ENCODE peak calls at places on chromosomes 5 and 9, in ten cellular contexts. V is pancreas; E is heart left ventricle; A is AG10803; Z is right lobe of liver; Q is CD8-positive, alpha-beta T cell; L is heart right ventricle; H is cardiac muscle cell; T is GM12865; F is IMR-90. X is an unnamed sample.

GRCh38 chr5:1401681-1402096 is 43.6 kb downstream of the SLC6A3 start:
- DNase-seq in V (no peak), E (no peak), A (no peak), Z (peak), Q (no peak), L (no peak), H (no peak), T (no peak), F (no peak), X (no peak)

GRCh38 chr5:159504857-159505304 is 174.6 kb upstream of the IL12B start:
- DNase-seq in V (no peak), E (peak), A (peak), Z (no peak), Q (no peak), L (peak), H (peak), T (no peak), F (peak), X (peak)

GRCh38 chr5:129506092-129506491 is 46.0 kb downstream of the ADAMTS19 start:
- DNase-seq in V (no peak), E (no peak), A (no peak), Z (no peak), Q (no peak), L (no peak), H (no peak), T (no peak), F (peak), X (peak)

GRCh38 chr9:104836235-104836634 is 72.3 kb downstream of the NIPSNAP3B start:
- DNase-seq in V (no peak), E (no peak), A (no peak), Z (no peak), Q (no peak), L (no peak), H (peak), T (no peak), F (peak), X (peak)

GRCh38 chr5:102835715-102836114 is 80.6 kb downstream of the PAM start:
- DNase-seq in V (no peak), E (no peak), A (no peak), Z (no peak), Q (no peak), L (no peak), H (no peak), T (no peak), F (no peak), X (no peak)

GRCh38 chr5:169431386-169431785 is 130.4 kb upstream of the SLIT3 start:
- DNase-seq in V (no peak), E (no peak), A (no peak), Z (no peak), Q (no peak), L (no peak), H (no peak), T (no peak), F (no peak), X (peak)

GRCh38 chr9:127088724-127089615 is 33.5 kb downstream of the ANGPTL2 start:
- DNase-seq in V (no peak), E (no peak), A (no peak), Z (no peak), Q (no peak), L (no peak), H (no peak), T (no peak), F (no peak), X (no peak)

GRCh38 chr5:143472576-143472975 is 69.1 kb upstream of the NR3C1 start:
- DNase-seq in V (no peak), E (no peak), A (no peak), Z (no peak), Q (no peak), L (no peak), H (no peak), T (no peak), F (peak), X (no peak)

GRCh38 chr5:7422719-7423118 is 26.8 kb downstream of the ADCY2 start:
- DNase-seq in V (no peak), E (no peak), A (no peak), Z (no peak), Q (no peak), L (no peak), H (no peak), T (no peak), F (no peak), X (no peak)

GRCh38 chr5:54701179-54701578 is 183.6 kb downstream of the SNX18 start:
- DNase-seq in V (no peak), E (peak), A (peak), Z (no peak), Q (no peak), L (no peak), H (peak), T (no peak), F (peak), X (peak)

GRCh38 chr9:23322392-23322791 is 503.6 kb downstream of the ELAVL2 start:
- DNase-seq in V (no peak), E (no peak), A (peak), Z (no peak), Q (no peak), L (no peak), H (peak), T (no peak), F (peak), X (peak)

DNA sequence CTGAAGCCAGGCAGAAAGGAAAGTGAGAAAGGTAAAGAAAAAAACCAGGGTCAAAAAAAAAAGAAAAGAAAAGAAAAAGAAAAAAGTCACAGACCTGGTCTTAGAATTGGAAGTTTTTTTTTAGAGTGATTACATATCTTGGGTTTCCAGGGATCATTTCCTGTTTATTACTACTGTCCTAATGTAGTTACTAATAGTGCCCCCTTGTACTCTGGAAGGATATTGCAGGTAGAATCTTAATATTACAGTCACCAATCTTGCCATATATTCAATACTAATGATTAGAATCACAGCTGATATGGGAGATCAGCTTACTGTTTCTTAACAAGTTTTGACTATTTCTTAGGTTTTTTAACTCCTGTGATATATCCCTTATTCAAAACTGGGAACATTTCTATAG is 543.2 kb upstream of the CDH6 start:
- DNase-seq in V (no peak), E (no peak), A (no peak), Z (no peak), Q (no peak), L (no peak), H (no peak), T (no peak), F (no peak), X (no peak)
- TF ChIP-seq CTCF in V (no peak), E (no peak), A (no peak), Z (peak), Q (no peak), L (no peak), H (no peak), T (no peak), F (no peak), X (no peak)

GRCh38 chr5:133469846-133470245 is 142.5 kb downstream of the FSTL4 start:
- DNase-seq in V (no peak), E (no peak), A (no peak), Z (no peak), Q (no peak), L (no peak), H (no peak), T (no peak), F (no peak), X (no peak)

GRCh38 chr5:133466551-133467324 is 145.6 kb downstream of the FSTL4 start:
- DNase-seq in V (no peak), E (no peak), A (no peak), Z (no peak), Q (no peak), L (no peak), H (no peak), T (no peak), F (no peak), X (no peak)

GRCh38 chr5:133467712-133468463 is 144.5 kb downstream of the FSTL4 start:
- DNase-seq in V (no peak), E (no peak), A (no peak), Z (no peak), Q (no peak), L (no peak), H (no peak), T (no peak), F (no peak), X (no peak)

GRCh38 chr5:133469252-133469651 is 143.1 kb downstream of the FSTL4 start:
- DNase-seq in V (no peak), E (no peak), A (no peak), Z (no peak), Q (no peak), L (no peak), H (no peak), T (no peak), F (no peak), X (no peak)

DNA sequence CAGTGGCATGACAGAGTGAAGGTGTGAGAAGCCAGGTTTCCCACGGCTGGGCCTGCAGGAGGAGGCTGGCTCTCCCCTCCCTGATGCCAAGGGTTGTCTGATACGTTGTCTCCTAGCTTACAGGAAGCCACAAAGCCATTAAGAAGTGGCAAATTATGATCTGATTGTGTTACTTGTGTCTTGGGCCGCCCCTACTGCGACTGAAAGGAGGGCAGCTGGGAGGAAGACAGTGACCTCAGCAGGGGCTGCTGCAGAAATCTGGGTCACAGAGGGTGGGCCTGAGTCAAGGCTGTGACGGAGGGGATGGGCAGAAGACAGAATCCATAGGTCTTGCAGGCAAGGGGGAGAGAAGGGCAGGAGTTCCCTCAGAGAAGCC is 145.0 kb downstream of the FSTL4 start:
- DNase-seq in V (no peak), E (no peak), A (no peak), Z (no peak), Q (no peak), L (no peak), H (no peak), T (no peak), F (no peak), X (no peak)
- H3K4me3 ChIP-seq in V (no peak), E (no peak), A (no peak), Z (no peak), Q (no peak), L (no peak), H (no peak), T (no peak), F (no peak), X (no peak)

GRCh38 chr9:91533382-91533781 is 109.8 kb upstream of the NFIL3 start:
- DNase-seq in V (no peak), E (no peak), A (no peak), Z (no peak), Q (no peak), L (no peak), H (no peak), T (no peak), F (no peak), X (no peak)
- TF ChIP-seq CTCF in V (no peak), E (no peak), A (no peak), Z (no peak), Q (no peak), L (no peak), H (no peak), T (no peak), F (no peak), X (no peak)

GRCh38 chr9:122286764-122287163 is 22.1 kb downstream of the MRRF start:
- DNase-seq in V (no peak), E (no peak), A (no peak), Z (no peak), Q (no peak), L (no peak), H (no peak), T (peak), F (no peak), X (no peak)
- H3K4me3 ChIP-seq in V (no peak), E (no peak), A (no peak), Z (no peak), Q (no peak), L (no peak), H (no peak), T (no peak), F (no peak), X (no peak)

DNA sequence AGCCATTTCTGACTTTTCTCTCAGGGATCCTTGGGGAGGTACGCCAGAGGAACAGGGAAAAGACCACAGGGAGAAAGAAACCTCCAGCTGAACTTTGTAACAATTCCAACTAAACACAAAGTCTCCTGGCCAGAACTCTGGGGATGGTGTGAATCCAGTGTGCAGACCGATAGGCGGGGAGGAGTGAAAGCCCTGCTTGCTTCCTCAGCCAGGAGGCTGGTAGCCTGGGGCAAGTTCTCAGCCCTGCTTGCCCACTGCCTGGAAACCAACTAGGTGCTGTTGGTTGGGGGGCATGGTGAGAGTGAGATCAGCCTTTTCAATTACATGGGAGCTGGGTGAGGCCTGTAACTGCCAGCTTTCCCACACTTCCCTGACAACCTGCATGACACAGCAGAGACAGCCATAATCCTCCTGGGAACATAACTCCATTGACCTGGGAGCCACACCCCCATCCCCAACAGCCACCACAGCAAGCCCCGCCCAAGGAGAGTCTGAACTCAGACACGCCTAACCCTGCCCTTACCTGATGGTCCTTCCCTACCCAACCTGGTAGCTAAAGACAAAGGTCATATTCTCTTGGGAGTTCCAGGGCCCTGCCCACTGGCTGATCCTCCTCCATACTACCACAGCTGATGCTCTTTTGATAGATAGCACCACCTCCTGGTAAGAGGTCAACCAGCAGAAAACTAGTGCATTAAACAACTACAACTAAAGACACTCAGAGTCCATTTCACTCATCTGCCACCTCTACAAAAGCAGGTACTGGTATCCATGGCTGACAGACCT is 100.1 kb upstream of the TNFAIP8 start:
- DNase-seq in V (no peak), E (no peak), A (no peak), Z (no peak), Q (no peak), L (no peak), H (no peak), T (peak), F (peak), X (peak)
- TF ChIP-seq CTCF in V (no peak), E (peak), A (no peak), Z (peak), Q (no peak), L (no peak), H (peak), T (peak), F (peak), X (no peak)

DNA sequence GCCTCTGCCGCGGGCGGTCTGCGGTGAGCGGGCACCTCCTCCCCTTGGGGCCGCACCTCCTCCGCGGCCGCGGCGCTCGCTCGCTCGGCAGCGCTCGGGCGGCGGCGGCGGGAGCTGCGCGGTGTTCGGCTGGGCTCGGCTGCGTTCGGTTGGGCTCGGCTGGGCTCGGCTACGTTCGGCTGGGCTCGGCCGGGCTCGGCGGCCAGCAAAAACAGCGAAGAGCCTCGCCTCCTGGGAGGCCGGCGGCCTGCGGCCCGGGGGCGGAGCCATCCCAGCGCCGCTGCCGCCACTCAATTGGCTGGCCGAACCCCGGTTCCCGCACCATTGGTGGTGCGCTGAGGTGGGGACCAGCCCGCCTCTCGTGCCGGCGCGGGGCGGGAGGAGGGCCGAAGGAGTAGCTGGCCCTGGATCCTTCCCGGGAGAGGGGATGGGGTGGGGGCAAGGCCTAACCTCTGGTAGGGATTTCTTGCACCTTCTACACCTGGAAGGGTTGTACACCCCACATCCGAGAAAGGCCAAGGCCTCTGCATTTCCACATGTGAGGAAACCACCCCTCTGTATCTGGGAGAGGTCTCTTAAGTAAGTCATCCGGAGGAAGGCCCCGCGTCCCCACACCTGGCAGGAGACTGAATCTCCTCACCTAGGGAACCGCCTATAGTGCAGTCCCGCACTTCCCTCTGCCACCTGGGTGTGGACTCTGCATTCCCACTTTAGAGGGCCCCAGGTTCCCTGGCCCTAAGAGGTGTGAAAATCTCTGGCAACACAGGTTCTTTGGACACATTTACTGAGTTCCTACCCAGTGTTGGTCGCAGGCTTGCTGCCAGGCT is at the start of gene ENHO:
- DNase-seq in V (peak), E (peak), A (peak), Z (peak), Q (peak), L (peak), H (peak), T (peak), F (peak), X (peak)
- H3K4me3 ChIP-seq in V (peak), E (peak), A (peak), Z (peak), Q (peak), L (peak), H (peak), T (peak), F (peak), X (peak)